ENCODE peak calls at places on chromosomes 3 and 15, in ten cellular contexts. One of them, this sample, is unnamed.

GRCh38 chr15:29872716-29873115 is 50.4 kb upstream of the TJP1 start:
- DNase-seq in A172: no peak
- DNase-seq in HT1080: no peak
- DNase-seq in AG09309: no peak
- DNase-seq in hepatocyte: no peak
- DNase-seq in hypothalamus: no peak
- DNase-seq in posterior cingulate gyrus: no peak
- DNase-seq in ELF-1: no peak
- DNase-seq in T-helper 9 cell: no peak
- DNase-seq in CD4-positive, alpha-beta memory T cell: no peak
- DNase-seq in this sample: no peak

GRCh38 chr3:43330981-43331380 is 44.6 kb downstream of the SNRK start:
- DNase-seq in A172: no peak
- DNase-seq in HT1080: no peak
- DNase-seq in AG09309: no peak
- DNase-seq in hepatocyte: no peak
- DNase-seq in hypothalamus: no peak
- DNase-seq in posterior cingulate gyrus: no peak
- DNase-seq in ELF-1: no peak
- DNase-seq in T-helper 9 cell: no peak
- DNase-seq in CD4-positive, alpha-beta memory T cell: no peak
- DNase-seq in this sample: no peak

GRCh38 chr3:192275741-192276355 is 451.5 kb downstream of the FGF12 start:
- DNase-seq in A172: peak; percentile 4
- DNase-seq in HT1080: peak; percentile 32
- DNase-seq in AG09309: no peak
- DNase-seq in hepatocyte: no peak
- DNase-seq in hypothalamus: no peak
- DNase-seq in posterior cingulate gyrus: no peak
- DNase-seq in ELF-1: no peak
- DNase-seq in T-helper 9 cell: no peak
- DNase-seq in CD4-positive, alpha-beta memory T cell: no peak
- DNase-seq in this sample: no peak

GRCh38 chr15:90918835-90919234 is 13.5 kb downstream of the HDDC3 start:
- DNase-seq in A172: no peak
- DNase-seq in HT1080: no peak
- DNase-seq in AG09309: no peak
- DNase-seq in hepatocyte: no peak
- DNase-seq in hypothalamus: no peak
- DNase-seq in posterior cingulate gyrus: no peak
- DNase-seq in ELF-1: no peak
- DNase-seq in T-helper 9 cell: no peak
- DNase-seq in CD4-positive, alpha-beta memory T cell: no peak
- DNase-seq in this sample: no peak

GRCh38 chr3:198028718-198029117 is 68.7 kb downstream of the LMLN start:
- DNase-seq in A172: no peak
- DNase-seq in HT1080: peak; percentile 14
- DNase-seq in AG09309: peak; percentile 14
- DNase-seq in hepatocyte: no peak
- DNase-seq in hypothalamus: no peak
- DNase-seq in posterior cingulate gyrus: no peak
- DNase-seq in ELF-1: no peak
- DNase-seq in T-helper 9 cell: no peak
- DNase-seq in CD4-positive, alpha-beta memory T cell: no peak
- DNase-seq in this sample: no peak

GRCh38 chr3:192916455-192917257 is 1.0 kb downstream of the MB21D2 start:
- DNase-seq in A172: peak; percentile 50
- DNase-seq in HT1080: peak; percentile 71
- DNase-seq in AG09309: no peak
- DNase-seq in hepatocyte: peak; percentile 80
- DNase-seq in hypothalamus: peak; percentile 61
- DNase-seq in posterior cingulate gyrus: peak; percentile 51
- DNase-seq in ELF-1: peak; percentile 79
- DNase-seq in T-helper 9 cell: peak; percentile 32
- DNase-seq in CD4-positive, alpha-beta memory T cell: no peak
- DNase-seq in this sample: peak; percentile 37

GRCh38 chr3:16302082-16302631 is 37.1 kb downstream of the OXNAD1 start:
- DNase-seq in A172: no peak
- DNase-seq in HT1080: no peak
- DNase-seq in AG09309: no peak
- DNase-seq in hepatocyte: no peak
- DNase-seq in hypothalamus: no peak
- DNase-seq in posterior cingulate gyrus: no peak
- DNase-seq in ELF-1: no peak
- DNase-seq in T-helper 9 cell: no peak
- DNase-seq in CD4-positive, alpha-beta memory T cell: no peak
- DNase-seq in this sample: no peak

GRCh38 chr3:170690133-170690981 is 104.5 kb upstream of the SLC7A14 start:
- DNase-seq in A172: peak; percentile 63
- DNase-seq in HT1080: peak; percentile 59
- DNase-seq in AG09309: no peak
- DNase-seq in hepatocyte: peak; percentile 81
- DNase-seq in hypothalamus: peak; percentile 34
- DNase-seq in posterior cingulate gyrus: peak; percentile 77
- DNase-seq in ELF-1: peak; percentile 70
- DNase-seq in T-helper 9 cell: peak; percentile 8
- DNase-seq in CD4-positive, alpha-beta memory T cell: peak; percentile 12
- DNase-seq in this sample: no peak

GRCh38 chr3:146165370-146165769 is 4.4 kb upstream of the PLOD2 start:
- DNase-seq in A172: peak; percentile 56
- DNase-seq in HT1080: peak; percentile 48
- DNase-seq in AG09309: peak; percentile 46
- DNase-seq in hepatocyte: no peak
- DNase-seq in hypothalamus: no peak
- DNase-seq in posterior cingulate gyrus: no peak
- DNase-seq in ELF-1: no peak
- DNase-seq in T-helper 9 cell: no peak
- DNase-seq in CD4-positive, alpha-beta memory T cell: no peak
- DNase-seq in this sample: no peak

GRCh38 chr15:28962851-28963710 is 77.3 kb downstream of the APBA2 start:
- DNase-seq in A172: no peak
- DNase-seq in HT1080: no peak
- DNase-seq in AG09309: no peak
- DNase-seq in hepatocyte: no peak
- DNase-seq in hypothalamus: no peak
- DNase-seq in posterior cingulate gyrus: no peak
- DNase-seq in ELF-1: no peak
- DNase-seq in T-helper 9 cell: no peak
- DNase-seq in CD4-positive, alpha-beta memory T cell: no peak
- DNase-seq in this sample: no peak

GRCh38 chr3:132253262-132253878 is 63.8 kb upstream of the ACP3 start:
- DNase-seq in A172: peak; percentile 54
- DNase-seq in HT1080: peak; percentile 56
- DNase-seq in AG09309: peak; percentile 23
- DNase-seq in hepatocyte: peak; percentile 79
- DNase-seq in hypothalamus: no peak
- DNase-seq in posterior cingulate gyrus: no peak
- DNase-seq in ELF-1: peak; percentile 15
- DNase-seq in T-helper 9 cell: no peak
- DNase-seq in CD4-positive, alpha-beta memory T cell: peak; percentile 5
- DNase-seq in this sample: no peak

GRCh38 chr3:19016846-19017245 is 131.5 kb upstream of the KCNH8 start:
- DNase-seq in A172: no peak
- DNase-seq in HT1080: no peak
- DNase-seq in AG09309: no peak
- DNase-seq in hepatocyte: peak; percentile 29
- DNase-seq in hypothalamus: no peak
- DNase-seq in posterior cingulate gyrus: no peak
- DNase-seq in ELF-1: no peak
- DNase-seq in T-helper 9 cell: no peak
- DNase-seq in CD4-positive, alpha-beta memory T cell: no peak
- DNase-seq in this sample: no peak

GRCh38 chr15:52488830-52489229 is 39.9 kb downstream of the MYO5A start:
- DNase-seq in A172: no peak
- DNase-seq in HT1080: no peak
- DNase-seq in AG09309: no peak
- DNase-seq in hepatocyte: no peak
- DNase-seq in hypothalamus: no peak
- DNase-seq in posterior cingulate gyrus: no peak
- DNase-seq in ELF-1: no peak
- DNase-seq in T-helper 9 cell: no peak
- DNase-seq in CD4-positive, alpha-beta memory T cell: no peak
- DNase-seq in this sample: no peak

GRCh38 chr3:14175383-14176037 is 2.9 kb downstream of the XPC start:
- DNase-seq in A172: peak; percentile 41
- DNase-seq in HT1080: peak; percentile 57
- DNase-seq in AG09309: no peak
- DNase-seq in hepatocyte: no peak
- DNase-seq in hypothalamus: no peak
- DNase-seq in posterior cingulate gyrus: no peak
- DNase-seq in ELF-1: no peak
- DNase-seq in T-helper 9 cell: peak; percentile 38
- DNase-seq in CD4-positive, alpha-beta memory T cell: peak; percentile 81
- DNase-seq in this sample: peak; percentile 86

GRCh38 chr3:46162975-46163550 is 45.0 kb downstream of the CCR1 start:
- DNase-seq in A172: peak; percentile 10
- DNase-seq in HT1080: no peak
- DNase-seq in AG09309: no peak
- DNase-seq in hepatocyte: peak; percentile 50
- DNase-seq in hypothalamus: no peak
- DNase-seq in posterior cingulate gyrus: no peak
- DNase-seq in ELF-1: no peak
- DNase-seq in T-helper 9 cell: no peak
- DNase-seq in CD4-positive, alpha-beta memory T cell: no peak
- DNase-seq in this sample: no peak

GRCh38 chr3:69948246-69948862 is 51.2 kb upstream of the SAMMSON start:
- DNase-seq in A172: peak; percentile 14
- DNase-seq in HT1080: peak; percentile 43
- DNase-seq in AG09309: no peak
- DNase-seq in hepatocyte: peak; percentile 62
- DNase-seq in hypothalamus: no peak
- DNase-seq in posterior cingulate gyrus: no peak
- DNase-seq in ELF-1: peak; percentile 9
- DNase-seq in T-helper 9 cell: no peak
- DNase-seq in CD4-positive, alpha-beta memory T cell: no peak
- DNase-seq in this sample: no peak

GRCh38 chr3:32975891-32976290 is 24.4 kb downstream of the CCR4 start:
- DNase-seq in A172: no peak
- DNase-seq in HT1080: no peak
- DNase-seq in AG09309: no peak
- DNase-seq in hepatocyte: no peak
- DNase-seq in hypothalamus: no peak
- DNase-seq in posterior cingulate gyrus: no peak
- DNase-seq in ELF-1: no peak
- DNase-seq in T-helper 9 cell: no peak
- DNase-seq in CD4-positive, alpha-beta memory T cell: no peak
- DNase-seq in this sample: no peak

GRCh38 chr15:81160312-81161214 is 26.5 kb downstream of the CFAP161 start:
- DNase-seq in A172: peak; percentile 32
- DNase-seq in HT1080: peak; percentile 41
- DNase-seq in AG09309: peak; percentile 76
- DNase-seq in hepatocyte: peak; percentile 72
- DNase-seq in hypothalamus: no peak
- DNase-seq in posterior cingulate gyrus: no peak
- DNase-seq in ELF-1: no peak
- DNase-seq in T-helper 9 cell: no peak
- DNase-seq in CD4-positive, alpha-beta memory T cell: no peak
- DNase-seq in this sample: no peak

GRCh38 chr3:63582943-63583500 is 69.5 kb upstream of the SNTN start:
- DNase-seq in A172: peak; percentile 2
- DNase-seq in HT1080: peak; percentile 8
- DNase-seq in AG09309: no peak
- DNase-seq in hepatocyte: no peak
- DNase-seq in hypothalamus: no peak
- DNase-seq in posterior cingulate gyrus: no peak
- DNase-seq in ELF-1: no peak
- DNase-seq in T-helper 9 cell: no peak
- DNase-seq in CD4-positive, alpha-beta memory T cell: no peak
- DNase-seq in this sample: no peak

GRCh38 chr3:196991581-196992460 is 23.2 kb upstream of the PIGZ start:
- DNase-seq in A172: no peak
- DNase-seq in HT1080: no peak
- DNase-seq in AG09309: no peak
- DNase-seq in hepatocyte: no peak
- DNase-seq in hypothalamus: peak; percentile 59
- DNase-seq in posterior cingulate gyrus: peak; percentile 28
- DNase-seq in ELF-1: no peak
- DNase-seq in T-helper 9 cell: no peak
- DNase-seq in CD4-positive, alpha-beta memory T cell: no peak
- DNase-seq in this sample: no peak

GRCh38 chr15:34603095-34603494 is 19.6 kb upstream of the GOLGA8B start:
- DNase-seq in A172: no peak
- DNase-seq in HT1080: no peak
- DNase-seq in AG09309: no peak
- DNase-seq in hepatocyte: no peak
- DNase-seq in hypothalamus: no peak
- DNase-seq in posterior cingulate gyrus: no peak
- DNase-seq in ELF-1: no peak
- DNase-seq in T-helper 9 cell: no peak
- DNase-seq in CD4-positive, alpha-beta memory T cell: no peak
- DNase-seq in this sample: no peak

GRCh38 chr15:27479232-27480140 is 508.5 kb downstream of the GABRG3 start:
- DNase-seq in A172: no peak
- DNase-seq in HT1080: peak; percentile 41
- DNase-seq in AG09309: no peak
- DNase-seq in hepatocyte: no peak
- DNase-seq in hypothalamus: no peak
- DNase-seq in posterior cingulate gyrus: no peak
- DNase-seq in ELF-1: no peak
- DNase-seq in T-helper 9 cell: no peak
- DNase-seq in CD4-positive, alpha-beta memory T cell: no peak
- DNase-seq in this sample: no peak

GRCh38 chr3:29764603-29765254 is 483.9 kb downstream of the RBMS3 start:
- DNase-seq in A172: peak; percentile 81
- DNase-seq in HT1080: peak; percentile 52
- DNase-seq in AG09309: peak; percentile 76
- DNase-seq in hepatocyte: peak; percentile 59
- DNase-seq in hypothalamus: no peak
- DNase-seq in posterior cingulate gyrus: no peak
- DNase-seq in ELF-1: no peak
- DNase-seq in T-helper 9 cell: no peak
- DNase-seq in CD4-positive, alpha-beta memory T cell: no peak
- DNase-seq in this sample: no peak

GRCh38 chr3:72275296-72275820 is 490.4 kb upstream of the PROK2 start:
- DNase-seq in A172: no peak
- DNase-seq in HT1080: no peak
- DNase-seq in AG09309: no peak
- DNase-seq in hepatocyte: no peak
- DNase-seq in hypothalamus: peak; percentile 56
- DNase-seq in posterior cingulate gyrus: no peak
- DNase-seq in ELF-1: no peak
- DNase-seq in T-helper 9 cell: no peak
- DNase-seq in CD4-positive, alpha-beta memory T cell: no peak
- DNase-seq in this sample: no peak

This sample was measured in central memory CD4-positive, alpha-beta T cell.